ENCODE peak calls at places on chromosomes 16 and 17, in ten cellular contexts. E, J, L, R, Y, M, A, T, S and V are unnamed samples.

GRCh38 chr16:56311208-56312027 is 113.9 kb downstream of the AMFR start:
- DNase-seq in M (no peak), A (no peak), E (no peak), R (no peak), S (no peak), Y (peak), L (no peak), J (no peak), T (no peak), V (no peak)

GRCh38 chr17:66667491-66668030 is 167.4 kb upstream of the CACNG5 start:
- DNase-seq in M (no peak), L (no peak), Y (peak), R (peak), J (no peak), A (peak), T (no peak), S (peak), E (no peak), V (no peak)

GRCh38 chr16:68744744-68745280 is 7.7 kb downstream of the CDH1 start:
- DNase-seq in R (no peak), J (no peak), T (no peak), L (no peak), A (no peak), S (no peak), E (no peak), Y (no peak), M (no peak), V (no peak)

GRCh38 chr16:51166116-51166515 is 15.0 kb upstream of the SALL1 start:
- DNase-seq in L (no peak), E (no peak), R (no peak), A (no peak), T (no peak), Y (no peak), S (no peak), J (no peak), M (peak), V (no peak)

GRCh38 chr16:53198933-53199332 is 144.1 kb downstream of the CHD9 start:
- DNase-seq in L (no peak), Y (no peak), J (no peak), R (no peak), S (no peak), M (no peak), T (no peak), A (no peak), E (no peak), V (no peak)

GRCh38 chr17:41369713-41370112 is at the start of gene KRT33B:
- DNase-seq in Y (no peak), A (no peak), T (no peak), L (no peak), E (no peak), S (no peak), R (no peak), M (no peak), J (no peak), V (no peak)

GRCh38 chr17:83150369-83151055 is 71.1 kb downstream of the METRNL start:
- DNase-seq in A (no peak), R (no peak), J (no peak), S (no peak), M (no peak), T (no peak), Y (no peak), E (no peak), L (no peak), V (no peak)

GRCh38 chr17:67452681-67453554 is 75.8 kb downstream of the PITPNC1 start:
- DNase-seq in A (peak), T (no peak), R (no peak), S (no peak), E (peak), J (no peak), Y (no peak), M (no peak), L (no peak), V (no peak)

GRCh38 chr17:36687736-36688135 is 86.4 kb downstream of the MRM1 start:
- DNase-seq in E (no peak), T (no peak), A (no peak), Y (no peak), S (no peak), L (no peak), J (no peak), M (no peak), R (no peak), V (no peak)

GRCh38 chr16:31009894-31010293 is 544 bp downstream of the STX1B start:
- DNase-seq in Y (no peak), R (no peak), E (no peak), J (no peak), M (peak), L (peak), S (no peak), A (no peak), T (peak), V (no peak)